ENCODE peak calls at places on chromosomes 7 and 10, in four cellular contexts. D is psoas muscle, R is NCI-H460, U is RWPE1. K is an unnamed sample.
A peak's percentile ranks its signal among the peaks of the same experiment; 100 is the strongest.

GRCh38 chr10:79235765-79236755 is 111.2 kb upstream of the PPIF start:
- DNase-seq in R (no peak), D (no peak), U (no peak), K (no peak)

GRCh38 chr10:73908853-73909611 is 1.9 kb upstream of the PLAU start:
- DNase-seq in R (peak; percentile 64), U (peak; percentile 85), D (no peak), K (peak; percentile 76)

GRCh38 chr7:102993532-102994029 is 80.8 kb downstream of the LRRC17 start:
- DNase-seq in R (peak; percentile 28), U (no peak), D (no peak), K (no peak)

GRCh38 chr10:97006364-97006763 is 174.3 kb downstream of the LCOR start:
- DNase-seq in R (no peak), D (no peak), U (no peak), K (no peak)

GRCh38 chr7:135672560-135673359 is 10.4 kb downstream of the STMP1 start:
- DNase-seq in R (peak; percentile 52), U (peak; percentile 55), D (no peak), K (no peak)

GRCh38 chr7:5677538-5678294 is 103.7 kb downstream of the RNF216 start:
- DNase-seq in D (peak; percentile 65), U (peak; percentile 73), R (peak; percentile 52), K (peak; percentile 79)

GRCh38 chr7:33757050-33757449 is 148.3 kb upstream of the BMPER start:
- DNase-seq in D (peak; percentile 35), R (no peak), U (no peak), K (no peak)

GRCh38 chr7:114182837-114183236 is 231.8 kb upstream of the FOXP2 start:
- DNase-seq in D (no peak), R (no peak), U (no peak), K (no peak)

GRCh38 chr10:58955615-58956014 is 220.8 kb upstream of the PHYHIPL start:
- DNase-seq in D (no peak), U (no peak), R (no peak), K (no peak)

GRCh38 chr7:148773344-148773743 is 74.6 kb downstream of the CUL1 start:
- DNase-seq in D (no peak), R (no peak), U (no peak), K (no peak)

GRCh38 chr10:6753644-6754043 is 173.6 kb upstream of the PRKCQ start:
- DNase-seq in D (peak; percentile 51), U (no peak), R (no peak), K (no peak)

GRCh38 chr10:100364735-100365391 is 17.8 kb downstream of the SCD start:
- DNase-seq in U (peak; percentile 94), R (peak; percentile 46), D (peak; percentile 66), K (peak; percentile 88)

GRCh38 chr10:71974489-71975011 is 10.4 kb downstream of the CHST3 start:
- DNase-seq in U (peak; percentile 85), R (peak; percentile 46), D (peak; percentile 82), K (no peak)

K was measured in right atrium auricular region.